ENCODE peak calls at places on chromosome 17, in seven cellular contexts. S is neural crest cell, R is NCI-H1417, W is stromal cell of bone marrow, H is NCI-H2171 treated with DMSO at 0.1 percent for 48 hours, V is HTR-8/SVneo, U is memory B cell. O is an unnamed sample.
A peak's percentile ranks its signal among the peaks of the same experiment; 100 is the strongest.

GRCh38 chr17:57342963-57343589 is 86.8 kb downstream of the MSI2 start:
- DNase-seq in R (no peak), V (no peak), W (no peak), H (no peak), S (no peak), U (no peak), O (no peak)

GRCh38 chr17:37829446-37830142 is 84.7 kb upstream of the HNF1B start:
- DNase-seq in S (no peak), W (no peak), V (no peak), H (no peak), U (no peak), R (no peak), O (peak; percentile 68)

GRCh38 chr17:28427372-28427771 is 21.4 kb upstream of the SLC46A1 start:
- DNase-seq in V (no peak), S (no peak), R (peak; percentile 92), U (no peak), W (no peak), H (peak; percentile 97), O (no peak)

GRCh38 chr17:82095777-82096708 is 2.0 kb downstream of the FASN start:
- DNase-seq in S (no peak), U (no peak), R (no peak), W (no peak), V (no peak), H (no peak), O (no peak)

GRCh38 chr17:16417399-16417798 is 2.0 kb downstream of the TRPV2 start:
- DNase-seq in U (no peak), W (no peak), R (no peak), H (no peak), S (no peak), V (no peak), O (no peak)

GRCh38 chr17:59418732-59419166 is 87.3 kb downstream of the YPEL2 start:
- DNase-seq in U (no peak), V (no peak), W (no peak), S (no peak), R (no peak), H (no peak), O (no peak)

GRCh38 chr17:3535253-3535995 is 22.2 kb downstream of the TRPV3 start:
- DNase-seq in V (no peak), S (peak; percentile 72), R (no peak), W (peak; percentile 53), U (peak; percentile 63), H (peak; percentile 69), O (peak; percentile 66)

GRCh38 chr17:63916566-63917185 is 2.0 kb downstream of the GH1 start:
- DNase-seq in S (no peak), V (no peak), H (no peak), R (no peak), U (no peak), W (no peak), O (no peak)

GRCh38 chr17:61583242-61583641 is 7.8 kb downstream of the NACA2 start:
- DNase-seq in S (no peak), U (no peak), W (peak; percentile 31), V (peak; percentile 79), R (peak; percentile 64), H (peak; percentile 69), O (no peak)

GRCh38 chr17:27905524-27906237 is 12.5 kb upstream of the LYRM9 start:
- DNase-seq in V (no peak), R (no peak), W (no peak), S (no peak), U (no peak), H (no peak), O (no peak)

GRCh38 chr17:68196394-68197090 is 51.3 kb upstream of the AMZ2 start:
- DNase-seq in U (no peak), V (no peak), W (no peak), R (peak; percentile 44), S (no peak), H (no peak), O (no peak)

GRCh38 chr17:50268632-50269287 is 5.5 kb upstream of the TMEM92 start:
- DNase-seq in V (no peak), H (no peak), R (no peak), S (no peak), W (no peak), U (no peak), O (no peak)

GRCh38 chr17:38798614-38799500 is 499 bp downstream of the PIP4K2B start:
- DNase-seq in R (peak; percentile 66), V (peak; percentile 51), S (peak; percentile 21), U (no peak), H (peak; percentile 53), W (no peak), O (peak; percentile 38)

GRCh38 chr17:58172369-58173071 is 5.7 kb downstream of the OR4D2 start:
- DNase-seq in V (peak; percentile 69), W (no peak), H (peak; percentile 50), U (peak; percentile 11), R (peak; percentile 83), S (no peak), O (no peak)

GRCh38 chr17:8300629-8301242 is 5.5 kb upstream of the SLC25A35 start:
- DNase-seq in R (peak; percentile 74), S (peak; percentile 36), H (peak; percentile 78), W (peak; percentile 37), U (peak; percentile 68), V (peak; percentile 90), O (peak; percentile 29)

GRCh38 chr17:73305845-73306836 is 5.7 kb downstream of the CDC42EP4 start:
- DNase-seq in U (no peak), H (no peak), R (no peak), W (no peak), S (no peak), V (no peak), O (no peak)

GRCh38 chr17:18182190-18182977 is 1.2 kb upstream of the ALKBH5 start:
- DNase-seq in S (no peak), H (peak; percentile 50), W (no peak), U (no peak), R (peak; percentile 38), V (no peak), O (no peak)

GRCh38 chr17:3910420-3911270 is 5.6 kb downstream of the P2RX1 start:
- DNase-seq in S (no peak), H (no peak), R (no peak), U (no peak), W (no peak), V (no peak), O (no peak)

GRCh38 chr17:37107406-37108083 is 158.8 kb downstream of the AATF start:
- DNase-seq in S (no peak), R (no peak), U (no peak), V (no peak), H (no peak), W (no peak), O (no peak)

GRCh38 chr17:79133986-79134385 is 59.4 kb downstream of the ENGASE start:
- DNase-seq in R (no peak), S (no peak), V (no peak), W (no peak), U (no peak), H (no peak), O (no peak)

O was measured in stimulated activated naive B cell treated with anti-CD40 and anti-IgM and Interleukin-4, amounts not matched to agents 10 μg/mL and 1 μg/mL and 100 μg/mL, for 72 hours.